ENCODE peak calls at places on chromosome 2, in five cellular contexts. Z is PC-9, L is GM23248, T is SK-N-SH, S is MM.1S. X is an unnamed sample. For H3K9me2, H3F3A and H3K9me3, the result is how much of the 10 kb centered on the place peaks cover.

GRCh38 chr2:96859338-96859649 is 1.5 kb upstream of the ANKRD39 start:
- DNase-seq in Z (no peak), L (no peak), T (no peak), S (no peak), X (no peak)

GRCh38 chr2:216006164-216006663 is 7.1 kb downstream of the MREG start:
- DNase-seq in Z (peak), L (peak), T (no peak), S (no peak), X (peak)

GRCh38 chr2:184815824-184816223 is 217.5 kb downstream of the ZNF804A start:
- DNase-seq in Z (no peak), L (no peak), T (no peak), S (no peak), X (no peak)

GRCh38 chr2:43127208-43127940 is 99.0 kb downstream of the ZFP36L2 start:
- DNase-seq in Z (no peak), L (peak), T (peak), S (peak), X (peak)

GRCh38 chr2:26786207-26787023 is 559 bp downstream of the CENPA start:
- DNase-seq in Z (no peak), L (peak), T (peak), S (peak), X (peak)

GRCh38 chr2:14634223-14634884 is 1.8 kb downstream of the LRATD1 start:
- DNase-seq in Z (no peak), L (peak), T (peak), S (peak), X (peak)

GRCh38 chr2:107986278-107987217 is at the start of gene SLC5A7:
- DNase-seq in Z (no peak), L (no peak), T (peak), S (no peak), X (no peak)

GRCh38 chr2:176729706-176730569 is 460.7 kb downstream of the MTX2 start:
- DNase-seq in Z (no peak), L (peak), T (peak), S (no peak), X (no peak)

GRCh38 chr2:70887550-70888229 is 48.0 kb upstream of the ATP6V1B1 start:
- DNase-seq in Z (no peak), L (no peak), T (peak), S (no peak), X (no peak)

GRCh38 chr2:172113617-172114016 is 10.9 kb upstream of the DLX2 start:
- DNase-seq in Z (no peak), L (peak), T (peak), S (no peak), X (peak)

DNA sequence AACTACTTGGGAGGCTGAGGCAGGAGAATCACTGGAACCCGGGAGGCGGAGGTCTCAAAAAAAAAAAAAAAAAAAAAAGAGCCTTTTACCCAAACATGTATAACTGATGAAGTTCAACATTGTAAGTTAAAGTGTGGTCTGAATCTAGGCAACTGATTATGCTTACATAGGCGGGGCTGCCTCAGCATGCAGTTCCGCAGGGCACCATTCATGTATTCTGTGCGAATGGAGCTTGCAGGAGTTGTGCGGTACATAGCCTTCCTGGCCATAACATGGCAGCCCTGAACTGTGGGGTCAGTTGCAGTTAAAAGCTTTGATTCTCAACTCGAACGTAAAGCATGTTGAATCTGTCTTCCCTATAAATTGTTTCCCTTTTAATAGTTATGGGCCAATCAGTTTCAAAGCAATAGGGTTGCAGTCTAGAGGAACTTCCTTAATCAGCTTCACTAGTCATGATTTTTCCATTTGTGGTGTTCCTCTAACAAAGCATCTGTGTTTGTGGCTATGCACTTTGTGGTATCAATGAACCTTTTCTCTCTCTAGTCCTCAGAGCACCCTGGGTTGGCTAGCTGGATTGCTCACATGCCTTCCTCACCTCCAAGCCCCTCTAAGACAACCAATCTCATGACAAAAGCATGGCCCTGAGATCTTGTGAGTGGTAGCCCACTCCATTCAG is 30.6 kb upstream of the CEP68 start:
- DNase-seq in Z (no peak), L (no peak), T (no peak), S (no peak), X (no peak)
- H3K9me2 ChIP-seq in Z (under half), L (under half), T (under half), S (under half), X (under half)

GRCh38 chr2:202035941-202036372 is 2.3 kb downstream of the FZD7 start:
- DNase-seq in Z (no peak), L (no peak), T (no peak), S (no peak), X (no peak)
- H3F3A ChIP-seq in Z (under half), L (under half), T (under half), S (under half), X (under half)

DNA sequence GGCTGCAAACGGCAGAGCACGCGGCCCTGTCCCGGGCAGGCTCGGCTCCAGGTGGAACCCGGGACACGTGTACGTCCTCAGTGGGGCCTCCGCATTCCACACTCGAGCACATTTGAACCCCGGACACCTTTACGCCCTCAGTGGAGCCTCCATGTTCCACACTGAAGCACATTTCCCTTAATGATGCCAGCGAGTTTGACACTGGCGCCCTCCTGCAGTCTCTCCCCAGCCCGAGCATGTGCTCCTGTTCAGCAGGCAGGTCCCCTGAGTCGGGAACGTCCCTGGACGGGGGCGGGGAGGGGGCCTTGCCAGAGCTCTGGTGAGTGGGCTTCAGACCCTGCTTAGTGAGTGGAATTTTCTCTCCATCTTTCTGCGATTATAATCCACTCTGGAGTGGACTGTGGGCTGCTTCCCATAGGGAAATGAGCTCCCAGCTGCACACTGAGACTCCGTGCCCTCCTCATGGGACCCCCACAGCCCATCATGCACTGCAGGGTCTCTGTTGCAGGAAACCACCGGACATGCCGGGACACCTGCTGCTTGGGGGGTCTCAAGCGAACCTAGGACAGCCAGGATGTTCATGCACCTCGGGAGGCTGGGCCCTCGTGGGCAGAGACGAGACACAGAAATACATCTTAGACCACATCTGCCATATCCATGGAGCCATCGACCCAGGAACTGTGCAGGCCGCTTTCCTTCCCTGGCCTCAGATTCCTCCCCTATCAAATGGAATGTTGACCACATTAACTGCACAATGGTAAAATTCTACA is 70.3 kb upstream of the SNTG2 start:
- DNase-seq in Z (no peak), L (no peak), T (no peak), S (no peak), X (no peak)
- H3K9me3 ChIP-seq in Z (under half), L (under half), T (under half), S (under half), X (under half)

GRCh38 chr2:7984693-7985353 is 697.0 kb upstream of the ID2 start:
- DNase-seq in Z (no peak), L (no peak), T (no peak), S (no peak), X (no peak)

GRCh38 chr2:7989823-7990222 is 692.0 kb upstream of the ID2 start:
- DNase-seq in Z (no peak), L (no peak), T (no peak), S (no peak), X (no peak)

GRCh38 chr2:7986431-7986830 is 695.4 kb upstream of the ID2 start:
- DNase-seq in Z (no peak), L (no peak), T (no peak), S (no peak), X (no peak)

GRCh38 chr2:7988440-7988839 is 693.4 kb upstream of the ID2 start:
- DNase-seq in Z (no peak), L (no peak), T (no peak), S (no peak), X (peak)

DNA sequence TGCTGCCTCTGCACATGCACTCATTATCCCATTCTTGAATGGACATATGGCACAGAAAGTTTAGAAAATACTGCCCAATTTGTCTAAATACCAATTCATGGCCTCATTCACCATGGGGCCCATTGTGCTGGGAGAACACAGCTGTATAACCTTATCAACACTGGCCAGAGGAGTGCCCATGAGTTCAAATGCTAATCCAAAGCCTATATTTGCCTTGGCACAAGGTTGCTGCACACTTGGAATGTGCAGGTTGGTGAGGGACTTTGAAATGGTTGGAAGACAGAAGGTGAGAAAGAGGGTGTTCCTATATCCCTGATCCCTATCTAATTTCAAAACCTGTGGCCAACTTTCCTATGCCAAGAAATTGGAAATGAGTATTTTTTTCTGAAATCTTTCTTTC is 693.9 kb upstream of the ID2 start:
- DNase-seq in Z (no peak), L (no peak), T (no peak), S (no peak), X (no peak)
- H3K9me2 ChIP-seq in Z (under half), L (under half), T (under half), S (under half), X (under half)

GRCh38 chr2:201980389-201980821 is 53.2 kb upstream of the FZD7 start:
- DNase-seq in Z (no peak), L (no peak), T (no peak), S (peak), X (no peak)

GRCh38 chr2:201980946-201981345 is 52.7 kb upstream of the FZD7 start:
- DNase-seq in Z (no peak), L (no peak), T (no peak), S (no peak), X (no peak)

GRCh38 chr2:201977651-201978050 is 56.0 kb upstream of the FZD7 start:
- DNase-seq in Z (no peak), L (no peak), T (no peak), S (no peak), X (peak)

GRCh38 chr2:201978333-201978732 is 55.3 kb upstream of the FZD7 start:
- DNase-seq in Z (no peak), L (no peak), T (no peak), S (peak), X (no peak)

DNA sequence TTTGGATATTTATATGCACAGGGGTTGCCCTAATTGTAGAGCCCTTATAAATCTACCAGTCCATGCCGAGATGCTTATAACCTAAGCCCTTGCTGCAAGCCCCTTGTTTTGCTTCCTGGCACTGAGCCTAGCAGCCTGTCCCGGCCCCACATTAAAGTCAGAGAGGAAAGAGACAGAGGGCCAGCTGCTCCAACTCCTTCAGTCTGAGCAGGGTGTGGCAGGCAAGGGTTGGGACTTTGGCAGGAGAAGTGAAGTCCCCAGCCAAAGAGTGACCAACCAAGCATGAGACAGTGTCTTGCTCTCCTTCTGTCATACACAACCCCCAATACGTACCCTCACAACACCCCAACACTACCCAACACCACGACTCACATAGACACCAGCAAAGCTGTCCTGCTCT is 54.7 kb upstream of the FZD7 start:
- DNase-seq in Z (no peak), L (no peak), T (no peak), S (no peak), X (no peak)
- H3F3A ChIP-seq in Z (under half), L (under half), T (under half), S (under half), X (under half)

GRCh38 chr2:56892381-56892780 is 708.6 kb downstream of the CCDC85A start:
- DNase-seq in Z (no peak), L (no peak), T (no peak), S (no peak), X (no peak)
- H3K9me3 ChIP-seq in Z (under half), L (under half), T (under half), S (under half), X (under half)

GRCh38 chr2:3657881-3658280 is at the start of gene ALLC:
- DNase-seq in Z (no peak), L (no peak), T (no peak), S (no peak), X (no peak)
- H3K9me2 ChIP-seq in Z (under half), L (under half), T (under half), S (under half), X (under half)

GRCh38 chr2:44803100-44803424 is 138.4 kb upstream of the SIX3 start:
- DNase-seq in Z (no peak), L (no peak), T (no peak), S (no peak), X (no peak)

GRCh38 chr2:44799754-44800153 is 141.7 kb upstream of the SIX3 start:
- DNase-seq in Z (no peak), L (no peak), T (no peak), S (no peak), X (no peak)

GRCh38 chr2:44801676-44802408 is 139.7 kb upstream of the SIX3 start:
- DNase-seq in Z (peak), L (peak), T (no peak), S (no peak), X (no peak)

GRCh38 chr2:44802409-44803099 is 138.9 kb upstream of the SIX3 start:
- DNase-seq in Z (no peak), L (no peak), T (no peak), S (no peak), X (no peak)

DNA sequence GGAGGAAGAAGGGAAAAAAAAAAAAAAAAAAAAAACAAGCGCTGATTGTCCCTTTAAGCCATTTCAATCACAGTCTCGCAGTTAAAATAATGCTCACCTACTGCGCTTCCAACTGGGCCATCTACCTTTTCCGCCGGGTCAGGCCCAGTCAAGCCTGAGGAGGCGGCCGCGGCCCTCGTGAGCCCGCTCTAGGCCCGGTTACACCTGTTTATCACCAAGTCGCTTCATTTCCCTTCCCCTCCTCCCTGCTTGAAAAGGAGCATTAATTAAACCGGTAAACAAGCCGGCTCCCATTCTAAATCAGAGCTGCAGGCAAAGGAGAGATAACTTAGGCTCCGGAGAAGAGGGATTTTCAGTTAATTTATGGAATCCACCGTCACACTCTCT is 140.2 kb upstream of the SIX3 start:
- DNase-seq in Z (no peak), L (no peak), T (no peak), S (no peak), X (no peak)
- H3F3A ChIP-seq in Z (under half), L (under half), T (under half), S (under half), X (under half)